ENCODE peak calls at places on chromosomes 4 and X, in eight cellular contexts. U, L, C, R, P, E, W and M are unnamed samples.

GRCh38 chr4:168845897-168846296 is 164.2 kb downstream of the CBR4 start:
- DNase-seq in L (no peak), R (no peak), W (no peak), E (no peak), C (no peak), U (no peak), P (no peak), M (no peak)

GRCh38 chr4:124234771-124235170 is 477.8 kb downstream of the ANKRD50 start:
- DNase-seq in R (no peak), W (no peak), P (no peak), C (no peak), E (no peak), L (no peak), U (no peak), M (no peak)

GRCh38 chrX:17456526-17456925 is 81.5 kb downstream of the NHS start:
- DNase-seq in E (no peak), C (no peak), P (no peak), L (no peak), W (no peak), R (no peak), U (no peak), M (peak; percentile 37)

GRCh38 chr4:177163532-177163931 is 146.1 kb upstream of the NEIL3 start:
- DNase-seq in U (no peak), R (no peak), P (no peak), E (no peak), W (no peak), C (no peak), L (no peak), M (no peak)

GRCh38 chr4:189046642-189047041 is 894.0 kb upstream of the FRG1 start:
- DNase-seq in R (no peak), L (peak; percentile 56), P (no peak), W (no peak), E (no peak), C (no peak), U (no peak), M (no peak)

GRCh38 chrX:103175944-103176753 is 38.8 kb upstream of the BEX4 start:
- DNase-seq in C (peak; percentile 22), E (peak; percentile 13), W (peak; percentile 85), P (peak; percentile 64), U (peak; percentile 76), L (no peak), R (peak; percentile 3), M (peak; percentile 39)

GRCh38 chr4:36111180-36111579 is 133.1 kb downstream of the ARAP2 start:
- DNase-seq in L (no peak), W (no peak), R (no peak), P (no peak), C (no peak), E (no peak), U (no peak), M (no peak)

GRCh38 chr4:165763640-165764039 is 109.4 kb upstream of the TLL1 start:
- DNase-seq in E (no peak), L (no peak), R (no peak), U (no peak), C (peak; percentile 42), W (no peak), P (no peak), M (no peak)

GRCh38 chr4:153261922-153262321 is 57.7 kb downstream of the TRIM2 start:
- DNase-seq in C (no peak), U (no peak), W (no peak), P (no peak), L (no peak), R (no peak), E (no peak), M (no peak)

GRCh38 chrX:136065044-136065671 is 79.9 kb downstream of the SLC9A6 start:
- DNase-seq in U (peak; percentile 62), R (no peak), P (no peak), W (no peak), E (no peak), L (no peak), C (peak; percentile 9), M (no peak)